ENCODE peak calls at places on chromosomes 16 and 17, in nine cellular contexts. W, F, G, Z, V, K, H, Y and S are unnamed samples.

GRCh38 chr17:48528153-48528912 is 2.5 kb downstream of the HOXB1 start:
- DNase-seq in Y (no peak), V (no peak), Z (no peak), K (no peak), F (no peak), H (no peak), W (no peak), G (no peak), S (no peak)

GRCh38 chr17:72852267-72852945 is 240.1 kb downstream of the SLC39A11 start:
- DNase-seq in F (no peak), W (no peak), V (no peak), Y (no peak), G (no peak), K (no peak), H (no peak), Z (no peak), S (no peak)

GRCh38 chr17:65394811-65395472 is 166.5 kb downstream of the AXIN2 start:
- DNase-seq in G (no peak), Z (no peak), V (no peak), F (no peak), H (no peak), K (no peak), W (no peak), Y (no peak), S (no peak)

GRCh38 chr17:732788-733720 is 658 bp downstream of the TLCD3A start:
- DNase-seq in K (peak; percentile 50), H (peak; percentile 63), V (peak; percentile 22), Y (peak; percentile 48), W (peak; percentile 35), Z (peak; percentile 75), G (peak; percentile 31), F (no peak), S (no peak)

GRCh38 chr17:1709403-1709891 is 730 bp downstream of the TLCD2 start:
- DNase-seq in F (no peak), W (peak; percentile 31), V (no peak), Y (no peak), H (no peak), Z (no peak), G (no peak), K (peak; percentile 29), S (no peak)

GRCh38 chr16:85181091-85181738 is 68.9 kb upstream of the CIBAR2 start:
- DNase-seq in G (no peak), H (no peak), V (no peak), Y (no peak), Z (no peak), W (no peak), K (no peak), F (no peak), S (no peak)

GRCh38 chr17:47810200-47810821 is 11.3 kb downstream of the OSBPL7 start:
- DNase-seq in Z (peak; percentile 63), Y (no peak), W (peak; percentile 38), F (no peak), H (peak; percentile 94), K (peak; percentile 93), G (no peak), V (no peak), S (no peak)

GRCh38 chr17:83100853-83101391 is 21.5 kb downstream of the METRNL start:
- DNase-seq in V (no peak), H (no peak), G (no peak), K (no peak), F (no peak), Y (no peak), W (no peak), Z (no peak), S (no peak)

GRCh38 chr16:59213952-59214351 is 479.8 kb upstream of the GOT2 start:
- DNase-seq in Y (no peak), K (no peak), H (no peak), G (no peak), F (no peak), Z (no peak), W (no peak), V (no peak), S (no peak)

GRCh38 chr17:63275318-63275967 is 170.7 kb downstream of the CYB561 start:
- DNase-seq in H (peak; percentile 20), Y (no peak), W (no peak), F (no peak), V (no peak), G (no peak), K (no peak), Z (no peak), S (no peak)

GRCh38 chr17:76738468-76738850 is 540 bp downstream of the MFSD11 start:
- DNase-seq in F (no peak), G (no peak), W (no peak), K (no peak), Z (peak; percentile 33), V (no peak), H (no peak), Y (no peak), S (no peak)

GRCh38 chr17:41486809-41487530 is 2.7 kb downstream of the KRT36 start:
- DNase-seq in K (peak; percentile 74), G (no peak), H (peak; percentile 55), V (no peak), Z (no peak), F (no peak), W (peak; percentile 76), Y (no peak), S (no peak)

GRCh38 chr16:85635545-85636140 is 22.5 kb downstream of the GSE1 start:
- DNase-seq in V (no peak), W (no peak), Z (no peak), Y (no peak), G (no peak), K (no peak), H (peak; percentile 87), F (no peak), S (no peak)

GRCh38 chr17:10803350-10803749 is 549 bp downstream of the TMEM238L start:
- DNase-seq in K (no peak), Y (no peak), V (no peak), G (no peak), H (no peak), W (no peak), Z (no peak), F (no peak), S (no peak)

GRCh38 chr16:79509221-79509631 is 91.3 kb downstream of the MAF start:
- DNase-seq in K (no peak), H (peak; percentile 48), Y (peak; percentile 87), F (peak; percentile 21), Z (peak; percentile 89), V (no peak), W (no peak), G (peak; percentile 39), S (no peak)

GRCh38 chr16:35686595-35686994 is 2227.2 kb downstream of the TP53TG3F start:
- DNase-seq in K (no peak), Y (no peak), Z (no peak), V (no peak), F (no peak), G (no peak), H (no peak), W (no peak), S (no peak)
- H3K9me3 ChIP-seq in K (no peaks in the 10 kb centered on the region), Y (no peaks in the 10 kb centered on the region), Z (no peaks in the 10 kb centered on the region), V (peaks cover 6% of the 10 kb centered on the region), F (no peaks in the 10 kb centered on the region), G (no peaks in the 10 kb centered on the region), H (peaks cover 11% of the 10 kb centered on the region), W (peaks cover 2% of the 10 kb centered on the region), S (peaks cover 5% of the 10 kb centered on the region)

GRCh38 chr16:35561346-35561745 is 2101.9 kb downstream of the TP53TG3F start:
- DNase-seq in G (no peak), Z (no peak), K (no peak), H (no peak), W (no peak), V (no peak), F (no peak), Y (no peak), S (no peak)

GRCh38 chr16:35560637-35560984 is 2101.2 kb downstream of the TP53TG3F start:
- DNase-seq in W (no peak), H (no peak), K (no peak), V (no peak), Z (no peak), Y (no peak), G (no peak), F (no peak), S (no peak)

GRCh38 chr16:35557731-35558130 is 2098.3 kb downstream of the TP53TG3F start:
- DNase-seq in W (no peak), G (no peak), H (no peak), K (no peak), V (no peak), F (no peak), Y (no peak), Z (no peak), S (no peak)

GRCh38 chr16:35562471-35562870 is 2103.1 kb downstream of the TP53TG3F start:
- DNase-seq in H (no peak), V (no peak), K (no peak), Z (no peak), G (no peak), W (no peak), F (no peak), Y (no peak), S (no peak)

DNA sequence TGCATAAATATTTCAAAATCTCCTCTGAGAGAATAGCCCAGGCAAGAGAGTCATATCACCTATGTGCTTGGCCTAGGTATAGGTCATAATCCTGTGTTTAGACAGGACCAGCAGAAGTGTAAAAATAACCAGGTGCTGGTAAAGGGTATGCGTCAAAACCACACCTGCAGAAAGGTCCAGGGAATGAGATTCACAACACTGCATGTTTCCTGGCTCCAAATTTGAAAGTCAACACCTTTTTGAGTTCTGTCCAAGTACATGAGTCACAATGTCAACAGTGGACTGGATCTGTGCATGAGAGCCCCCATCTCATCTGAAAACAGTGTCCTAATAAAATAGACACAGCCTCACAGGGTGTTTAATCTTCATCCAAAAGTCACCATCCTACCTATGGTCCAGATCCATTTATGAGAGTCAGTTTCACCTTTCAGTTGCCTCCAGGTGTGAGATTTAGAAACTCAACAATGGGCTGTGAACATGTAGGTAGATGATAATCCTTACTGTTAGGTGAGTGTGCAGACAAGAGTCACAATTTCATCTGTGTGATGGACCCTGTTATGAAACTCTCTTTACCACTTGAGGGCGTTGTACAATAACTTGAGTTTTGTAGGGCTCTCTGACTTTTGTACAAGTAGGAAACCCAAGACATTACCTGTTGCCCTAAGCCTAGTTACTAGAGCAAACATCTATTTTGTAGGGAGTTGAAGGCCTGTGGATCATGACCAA is 2100.7 kb downstream of the TP53TG3F start:
- DNase-seq in G (no peak), K (no peak), V (no peak), H (no peak), W (no peak), Y (no peak), F (no peak), Z (no peak), S (no peak)
- H3K9me3 ChIP-seq in G (no peaks in the 10 kb centered on the region), K (no peaks in the 10 kb centered on the region), V (no peaks in the 10 kb centered on the region), H (no peaks in the 10 kb centered on the region), W (no peaks in the 10 kb centered on the region), Y (no peaks in the 10 kb centered on the region), F (no peaks in the 10 kb centered on the region), Z (peaks cover 4% of the 10 kb centered on the region), S (no peaks in the 10 kb centered on the region)

GRCh38 chr16:35564889-35565288 is 2105.5 kb downstream of the TP53TG3F start:
- DNase-seq in K (no peak), H (no peak), F (no peak), V (no peak), W (no peak), G (no peak), Z (no peak), Y (no peak), S (no peak)
- H3K9me3 ChIP-seq in K (no peaks in the 10 kb centered on the region), H (no peaks in the 10 kb centered on the region), F (no peaks in the 10 kb centered on the region), V (peaks cover 4% of the 10 kb centered on the region), W (peaks cover 4% of the 10 kb centered on the region), G (no peaks in the 10 kb centered on the region), Z (peaks cover 4% of the 10 kb centered on the region), Y (no peaks in the 10 kb centered on the region), S (peaks cover 4% of the 10 kb centered on the region)

DNA sequence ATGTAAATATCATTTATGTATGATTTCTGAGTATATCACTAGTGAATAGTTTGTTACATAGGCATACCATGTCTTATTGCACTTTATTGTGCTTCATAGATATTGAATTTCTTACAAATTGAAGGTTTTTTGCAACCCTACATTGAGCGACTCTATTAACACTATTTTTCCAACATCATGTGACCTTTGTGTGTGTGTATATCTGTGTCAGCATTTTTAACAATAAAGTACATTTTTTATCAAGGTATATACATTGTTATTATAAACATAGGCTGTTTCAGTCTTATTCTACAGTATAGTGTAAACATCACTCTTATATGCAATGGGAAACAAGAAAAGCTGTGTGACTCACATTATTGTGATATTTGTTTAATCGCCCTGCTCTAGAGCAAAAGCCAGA is 1944.9 kb downstream of the TP53TG3F start:
- DNase-seq in F (no peak), W (no peak), Y (no peak), G (no peak), H (no peak), Z (no peak), K (no peak), V (no peak), S (no peak)
- H3K9me3 ChIP-seq in F (no peaks in the 10 kb centered on the region), W (no peaks in the 10 kb centered on the region), Y (no peaks in the 10 kb centered on the region), G (no peaks in the 10 kb centered on the region), H (no peaks in the 10 kb centered on the region), Z (no peaks in the 10 kb centered on the region), K (no peaks in the 10 kb centered on the region), V (no peaks in the 10 kb centered on the region), S (no peaks in the 10 kb centered on the region)